ENCODE peak calls at places on chromosomes 16 and 17, in four cellular contexts. Q is IMR-90, K is K562, U is GM12878. V is an unnamed sample.

GRCh38 chr17:55334881-55335523 is 70.2 kb downstream of the HLF start:
- DNase-seq in Q (no peak), K (no peak), U (no peak), V (no peak)

GRCh38 chr16:83781-84615 is 6.0 kb downstream of the MPG start:
- DNase-seq in Q (peak), K (no peak), U (no peak), V (no peak)

GRCh38 chr16:57843400-57843799 is 41.1 kb upstream of the KIFC3 start:
- DNase-seq in Q (no peak), K (no peak), U (no peak), V (no peak)

GRCh38 chr16:17439580-17439979 is 31.2 kb downstream of the XYLT1 start:
- DNase-seq in Q (no peak), K (no peak), U (no peak), V (no peak)

GRCh38 chr17:39667262-39668140 is 752 bp upstream of the PNMT start:
- DNase-seq in Q (no peak), K (peak), U (no peak), V (no peak)

GRCh38 chr16:81618187-81618586 is 160.9 kb upstream of the PLCG2 start:
- DNase-seq in Q (no peak), K (no peak), U (no peak), V (no peak)

GRCh38 chr17:81511800-81512559 is 619 bp downstream of the ACTG1 start:
- DNase-seq in Q (no peak), K (no peak), U (no peak), V (peak)

GRCh38 chr17:59837362-59838195 is 55.2 kb downstream of the TUBD1 start:
- DNase-seq in Q (peak), K (peak), U (peak), V (peak)

GRCh38 chr17:10429416-10430045 is 7.8 kb upstream of the MYH8 start:
- DNase-seq in Q (peak), K (no peak), U (no peak), V (no peak)

GRCh38 chr17:10435096-10435495 is 13.3 kb upstream of the MYH8 start:
- DNase-seq in Q (no peak), K (no peak), U (no peak), V (no peak)
- TF ChIP-seq ELK1 in Q (no peak), K (no peak), U (no peak), V (no peak)

GRCh38 chr17:35841505-35841904 is 27.2 kb downstream of the HEATR9 start:
- DNase-seq in Q (peak), K (no peak), U (no peak), V (no peak)
- TF ChIP-seq ELK1 in Q (no peak), K (no peak), U (no peak), V (no peak)

DNA sequence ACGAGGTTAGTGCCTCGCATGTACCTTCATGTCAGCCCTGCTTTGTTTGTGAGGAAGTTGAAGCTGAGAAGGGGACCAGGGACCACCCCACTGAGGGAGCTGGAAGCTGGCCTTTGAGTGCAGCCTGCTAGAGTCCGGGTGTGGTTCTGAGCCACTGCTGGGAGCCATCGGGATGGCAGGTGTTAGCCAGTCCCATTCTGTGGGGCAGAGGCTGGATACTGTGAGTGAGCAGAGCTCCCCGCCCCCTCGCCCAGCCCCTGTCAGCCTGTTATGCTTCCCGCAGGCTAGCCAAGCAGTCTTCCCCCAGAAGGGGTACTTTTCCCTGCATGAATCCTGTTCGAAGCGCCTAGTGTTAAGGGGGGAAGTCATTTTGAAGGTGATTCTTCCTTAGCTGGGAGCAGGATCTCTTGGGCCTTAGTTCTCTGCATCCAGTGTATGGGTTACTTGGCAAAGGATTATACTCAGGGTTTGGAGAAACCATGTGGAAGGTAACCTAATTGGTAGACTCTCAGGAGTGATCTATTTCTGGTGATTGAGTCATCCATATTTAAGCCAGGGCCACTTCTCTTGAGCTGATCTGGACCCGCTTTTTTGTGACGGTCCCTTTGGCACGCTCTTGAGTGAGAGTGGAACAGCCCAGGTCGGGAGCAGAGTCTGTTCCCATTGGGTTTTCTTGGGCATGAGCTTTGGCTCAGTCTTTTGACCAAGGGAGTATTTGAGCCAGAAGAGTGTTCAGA is 23.8 kb downstream of the AKAP1 start:
- DNase-seq in Q (no peak), K (no peak), U (no peak), V (no peak)
- TF ChIP-seq ELK1 in Q (no peak), K (no peak), U (no peak), V (no peak)

GRCh38 chr17:28807925-28808641 is 34.5 kb downstream of the FAM222B start:
- DNase-seq in Q (peak), K (no peak), U (no peak), V (peak)
- TF ChIP-seq ELK1 in Q (no peak), K (no peak), U (no peak), V (no peak)

GRCh38 chr17:61394630-61395408 is 4.8 kb upstream of the TBX2 start:
- DNase-seq in Q (peak), K (no peak), U (no peak), V (no peak)

GRCh38 chr17:61396586-61397085 is 3.0 kb upstream of the TBX2 start:
- DNase-seq in Q (peak), K (no peak), U (no peak), V (no peak)

GRCh38 chr17:61393904-61394629 is 5.6 kb upstream of the TBX2 start:
- DNase-seq in Q (peak), K (peak), U (no peak), V (no peak)

GRCh38 chr17:61395983-61396585 is 3.6 kb upstream of the TBX2 start:
- DNase-seq in Q (peak), K (no peak), U (no peak), V (no peak)

DNA sequence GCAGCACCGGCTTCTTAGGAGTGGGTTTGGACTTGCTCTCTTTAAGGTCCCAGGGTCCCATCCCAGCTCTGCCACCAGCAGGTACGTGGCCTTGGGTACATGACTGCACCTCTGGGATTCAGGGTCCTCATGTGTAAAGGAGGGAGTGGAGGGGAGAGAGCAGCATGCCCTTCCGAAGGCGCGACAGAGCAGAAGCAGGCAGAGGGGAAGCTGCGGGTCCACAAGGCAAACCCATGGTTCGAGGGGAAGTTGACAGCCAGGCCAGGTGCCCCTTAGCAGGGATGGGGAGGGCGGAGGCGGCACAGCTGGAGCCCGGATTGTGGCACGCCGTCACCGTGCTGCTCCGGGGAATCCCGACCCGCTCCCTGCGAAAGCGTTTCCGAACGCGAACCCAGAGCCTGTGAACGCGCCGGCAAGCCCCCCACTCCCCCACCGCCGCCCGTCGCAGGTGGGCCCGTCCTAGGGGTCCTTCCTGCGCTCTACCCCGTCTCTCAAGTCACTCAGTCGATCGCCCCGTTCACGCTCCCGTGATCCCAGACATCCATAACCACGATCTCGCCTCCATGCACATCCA is 4.1 kb upstream of the TBX2 start:
- DNase-seq in Q (no peak), K (no peak), U (no peak), V (no peak)
- TF ChIP-seq ELK1 in Q (no peak), K (no peak), U (no peak), V (no peak)

DNA sequence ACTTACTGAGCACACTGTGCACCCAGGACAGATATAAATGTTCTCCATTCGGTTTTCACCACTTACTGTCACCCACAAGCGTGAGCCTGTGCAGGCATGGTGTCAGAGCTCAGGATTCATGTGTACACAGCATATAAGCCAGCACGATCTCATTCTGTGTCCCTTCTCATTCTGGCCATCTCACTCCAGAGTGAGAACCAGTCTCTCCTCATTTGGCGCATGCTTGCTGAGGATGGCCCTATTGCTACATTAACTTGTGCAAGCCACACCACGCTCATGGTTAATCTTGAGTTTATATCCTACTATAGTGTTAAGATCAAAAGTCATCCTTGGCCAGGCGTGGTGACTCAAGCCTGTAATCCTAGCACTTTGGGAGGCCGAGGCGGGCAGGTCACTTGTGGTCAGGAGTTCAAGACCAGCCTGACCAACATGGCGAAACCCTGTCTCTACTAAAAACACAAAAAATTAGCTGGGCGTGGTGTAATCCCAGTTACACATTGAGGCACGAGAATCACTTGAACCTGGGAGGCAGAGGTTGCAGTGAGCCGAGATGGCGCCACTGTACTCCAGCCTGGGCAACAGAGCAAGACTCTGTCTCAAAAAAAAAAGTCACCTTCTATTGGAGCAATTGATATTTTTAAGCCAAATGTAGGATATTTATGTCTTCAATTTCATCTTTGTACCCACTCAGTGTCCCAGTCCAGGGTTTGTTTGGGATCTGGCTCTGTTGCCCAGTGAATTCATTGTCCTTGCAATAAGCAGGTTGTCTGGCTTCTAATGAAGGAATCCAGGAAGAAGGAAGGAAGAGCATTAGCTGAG is 20.9 kb downstream of the SOCS1 start:
- DNase-seq in Q (peak), K (peak), U (no peak), V (no peak)
- TF ChIP-seq ELK1 in Q (no peak), K (no peak), U (no peak), V (no peak)